ENCODE peak calls at places on chromosomes 2 and 18, in seven cellular contexts. I, N, L, J, X, S and K are unnamed samples.

GRCh38 chr2:13858626-13859025 is 773.9 kb upstream of the LRATD1 start:
- DNase-seq in I (no peak), N (no peak), L (no peak), J (no peak), X (no peak), S (no peak), K (no peak)

GRCh38 chr2:142165790-142166189 is 35.0 kb upstream of the LRP1B start:
- DNase-seq in I (no peak), N (peak; percentile 53), L (peak; percentile 30), J (peak; percentile 86), X (peak; percentile 2), S (peak; percentile 29), K (peak; percentile 50)

GRCh38 chr18:2083691-2084090 is 487.6 kb downstream of the METTL4 start:
- DNase-seq in I (no peak), N (no peak), L (peak; percentile 11), J (peak; percentile 8), X (no peak), S (no peak), K (peak; percentile 56)

GRCh38 chr18:10476430-10476829 is 22.0 kb downstream of the APCDD1 start:
- DNase-seq in I (no peak), N (peak; percentile 13), L (no peak), J (no peak), X (no peak), S (no peak), K (no peak)

GRCh38 chr2:227366861-227367800 is 12.0 kb downstream of the TM4SF20 start:
- DNase-seq in I (no peak), N (peak; percentile 95), L (peak; percentile 20), J (peak; percentile 91), X (no peak), S (no peak), K (no peak)

GRCh38 chr2:169509230-169509917 is at the start of gene KLHL41:
- DNase-seq in I (no peak), N (peak; percentile 51), L (no peak), J (peak; percentile 63), X (peak; percentile 67), S (no peak), K (no peak)

GRCh38 chr18:49613141-49613641 is 51.3 kb downstream of the LIPG start:
- DNase-seq in I (peak; percentile 78), N (no peak), L (peak; percentile 73), J (no peak), X (peak; percentile 58), S (no peak), K (no peak)

GRCh38 chr2:239916205-239917127 is 108.7 kb downstream of the NDUFA10 start:
- DNase-seq in I (peak; percentile 30), N (no peak), L (no peak), J (no peak), X (no peak), S (peak; percentile 19), K (no peak)

GRCh38 chr2:195475336-195475735 is 181.7 kb upstream of the SLC39A10 start:
- DNase-seq in I (no peak), N (peak; percentile 21), L (no peak), J (no peak), X (no peak), S (no peak), K (no peak)

GRCh38 chr2:79935771-79936657 is 368.5 kb downstream of the LRRTM1 start:
- DNase-seq in I (no peak), N (peak; percentile 68), L (peak; percentile 3), J (peak; percentile 82), X (peak; percentile 52), S (peak; percentile 35), K (peak; percentile 77)